ENCODE peak calls at places on chromosomes 4 and X, in eight cellular contexts. D is AG09319; M is occipital lobe; L is B cell; G is NCI-H510A treated with DMSO at 0.1 percent for 48 hours; R is immature natural killer cell; K is activated CD8-positive, alpha-beta memory T cell treated with anti-CD3 and anti-CD28 coated beads for 48 hours; B is activated naive CD8-positive, alpha-beta T cell treated with anti-CD3 and anti-CD28 coated beads for 36 hours. W is an unnamed sample.

GRCh38 chr4:70556856-70557255 is 35.2 kb upstream of the AMBN start:
- DNase-seq in D (no peak), B (no peak), L (no peak), K (no peak), G (no peak), R (no peak), M (no peak), W (peak; percentile 21)

GRCh38 chr4:36771411-36772153 is 473.0 kb upstream of the NWD2 start:
- DNase-seq in G (peak; percentile 43), K (no peak), B (no peak), D (no peak), M (no peak), R (no peak), L (no peak), W (no peak)

GRCh38 chr4:61693520-61693919 is 493.4 kb downstream of the ADGRL3 start:
- DNase-seq in K (no peak), D (no peak), B (no peak), G (no peak), R (no peak), L (no peak), M (no peak), W (no peak)

GRCh38 chrX:45614853-45615252 is 414.2 kb upstream of the DIPK2B start:
- DNase-seq in L (no peak), R (no peak), B (no peak), G (no peak), K (no peak), M (no peak), D (no peak), W (peak; percentile 4)

GRCh38 chrX:3244955-3245354 is 101.5 kb downstream of the MXRA5 start:
- DNase-seq in K (no peak), D (no peak), R (no peak), G (peak; percentile 1), L (no peak), M (no peak), B (no peak), W (peak; percentile 19)

GRCh38 chr4:121696140-121696640 is 590 bp downstream of the ANXA5 start:
- DNase-seq in D (peak; percentile 63), L (peak; percentile 37), K (no peak), G (no peak), M (peak; percentile 66), R (peak; percentile 28), B (peak; percentile 54), W (peak; percentile 68)

GRCh38 chrX:153370293-153371055 is 30.7 kb downstream of the PNMA6E start:
- DNase-seq in B (no peak), K (no peak), M (no peak), G (no peak), R (no peak), L (no peak), D (no peak), W (no peak)

GRCh38 chr4:98046665-98047064 is 96.6 kb downstream of the STPG2 start:
- DNase-seq in B (no peak), M (no peak), K (no peak), G (no peak), D (no peak), L (no peak), R (no peak), W (no peak)

GRCh38 chr4:8701101-8702019 is 108.8 kb downstream of the CPZ start:
- DNase-seq in M (no peak), L (no peak), K (no peak), G (no peak), B (no peak), R (no peak), D (no peak), W (no peak)

GRCh38 chrX:118188977-118189376 is 72.4 kb upstream of the KLHL13 start:
- DNase-seq in L (no peak), R (no peak), B (no peak), D (no peak), K (no peak), G (peak; percentile 2), M (no peak), W (no peak)

GRCh38 chr4:142719854-142720541 is 126.1 kb downstream of the INPP4B start:
- DNase-seq in B (no peak), L (no peak), M (no peak), R (peak; percentile 10), D (no peak), K (no peak), G (peak; percentile 16), W (peak; percentile 40)

GRCh38 chr4:62644372-62644771 is 1444.2 kb downstream of the ADGRL3 start:
- DNase-seq in R (no peak), K (no peak), L (no peak), G (peak; percentile 42), M (no peak), D (no peak), B (no peak), W (peak; percentile 46)

GRCh38 chr4:22514431-22514830 is 1.4 kb downstream of the ADGRA3 start:
- DNase-seq in D (no peak), L (no peak), M (no peak), B (no peak), R (no peak), K (no peak), G (no peak), W (no peak)

GRCh38 chrX:1336331-1337143 is at the start of gene IL3RA:
- DNase-seq in G (no peak), D (no peak), B (no peak), M (peak; percentile 9), L (peak; percentile 46), R (peak; percentile 39), K (no peak), W (peak; percentile 57)

GRCh38 chr4:169337510-169337909 is 66.8 kb upstream of the SH3RF1 start:
- DNase-seq in B (no peak), R (no peak), L (no peak), K (no peak), G (no peak), M (no peak), D (peak; percentile 72), W (no peak)

GRCh38 chrX:71304561-71304960 is 3.0 kb downstream of the ITGB1BP2 start:
- DNase-seq in R (no peak), G (no peak), M (no peak), K (no peak), B (no peak), D (no peak), L (no peak), W (no peak)

GRCh38 chrX:66676990-66677389 is 38.1 kb upstream of the EDA2R start:
- DNase-seq in K (no peak), M (no peak), B (no peak), D (peak; percentile 45), G (no peak), L (no peak), R (no peak), W (peak; percentile 72)

GRCh38 chrX:69073241-69073640 is 92.0 kb downstream of the PJA1 start:
- DNase-seq in K (no peak), R (no peak), L (no peak), B (no peak), M (no peak), G (no peak), D (no peak), W (no peak)

GRCh38 chr4:139783761-139784484 is 118.3 kb downstream of the MGST2 start:
- DNase-seq in B (no peak), K (no peak), L (no peak), M (no peak), R (no peak), D (no peak), G (no peak), W (no peak)

GRCh38 chr4:54855221-54855854 is 197.6 kb downstream of the KIT start:
- DNase-seq in R (no peak), K (no peak), M (no peak), D (no peak), G (no peak), B (no peak), L (no peak), W (no peak)

GRCh38 chr4:20354120-20354519 is 102.4 kb downstream of the SLIT2 start:
- DNase-seq in M (no peak), B (no peak), G (peak; percentile 13), L (no peak), K (no peak), R (no peak), D (no peak), W (peak; percentile 5)

W was measured in A172.